ENCODE peak calls at places on chromosomes 12 and 14, in ten cellular contexts. Q, P, J, D, U, L, E, Y, S and Z are unnamed samples.

GRCh38 chr14:88266474-88266873 is 56.6 kb downstream of the KCNK10 start:
- DNase-seq in Q (no peak), P (no peak), J (no peak), D (no peak), U (no peak), L (no peak), E (no peak), Y (no peak), S (no peak), Z (no peak)

GRCh38 chr14:47044841-47045240 is 393.3 kb upstream of the RPL10L start:
- DNase-seq in Q (no peak), P (no peak), J (peak), D (no peak), U (no peak), L (no peak), E (no peak), Y (no peak), S (peak), Z (peak)

GRCh38 chr12:47910486-47910885 is 5.7 kb upstream of the VDR start:
- DNase-seq in Q (no peak), P (no peak), J (no peak), D (no peak), U (no peak), L (no peak), E (no peak), Y (no peak), S (no peak), Z (no peak)

GRCh38 chr12:52754135-52754534 is 23.0 kb downstream of the KRT76 start:
- DNase-seq in Q (no peak), P (no peak), J (no peak), D (no peak), U (no peak), L (no peak), E (no peak), Y (no peak), S (no peak), Z (no peak)

GRCh38 chr12:52546126-52546525 is 6.8 kb downstream of the KRT71 start:
- DNase-seq in Q (no peak), P (no peak), J (no peak), D (no peak), U (no peak), L (no peak), E (no peak), Y (no peak), S (peak), Z (no peak)

GRCh38 chr12:108804361-108804949 is 52.9 kb downstream of the SSH1 start:
- DNase-seq in Q (peak), P (no peak), J (no peak), D (no peak), U (peak), L (peak), E (no peak), Y (peak), S (no peak), Z (peak)

GRCh38 chr12:115710104-115710564 is 567.4 kb downstream of the MED13L start:
- DNase-seq in Q (peak), P (no peak), J (no peak), D (peak), U (no peak), L (peak), E (no peak), Y (peak), S (no peak), Z (peak)

GRCh38 chr12:90280564-90281058 is 572.0 kb upstream of the ATP2B1 start:
- DNase-seq in Q (no peak), P (no peak), J (no peak), D (no peak), U (no peak), L (no peak), E (no peak), Y (no peak), S (no peak), Z (peak)

GRCh38 chr14:41749425-41749824 is 142.7 kb downstream of the LRFN5 start:
- DNase-seq in Q (no peak), P (no peak), J (no peak), D (no peak), U (no peak), L (no peak), E (no peak), Y (no peak), S (no peak), Z (peak)

GRCh38 chr14:59754256-59754655 is 116.3 kb downstream of the RTN1 start:
- DNase-seq in Q (no peak), P (no peak), J (no peak), D (peak), U (no peak), L (no peak), E (no peak), Y (no peak), S (no peak), Z (peak)

GRCh38 chr12:123436017-123436964 is at the start of gene RILPL2:
- DNase-seq in Q (peak), P (peak), J (no peak), D (peak), U (peak), L (peak), E (peak), Y (peak), S (peak), Z (peak)

GRCh38 chr12:55874465-55874864 is 31.7 kb upstream of the MMP19 start:
- DNase-seq in Q (no peak), P (no peak), J (no peak), D (no peak), U (no peak), L (no peak), E (no peak), Y (peak), S (no peak), Z (peak)

GRCh38 chr14:54474232-54474793 is 14.5 kb downstream of the GMFB start:
- DNase-seq in Q (no peak), P (no peak), J (no peak), D (no peak), U (no peak), L (no peak), E (no peak), Y (no peak), S (no peak), Z (peak)

GRCh38 chr12:110689002-110689600 is at the start of gene HVCN1:
- DNase-seq in Q (peak), P (peak), J (no peak), D (no peak), U (no peak), L (peak), E (peak), Y (peak), S (peak), Z (no peak)

GRCh38 chr14:75445958-75446357 is 18.1 kb downstream of the JDP2 start:
- DNase-seq in Q (no peak), P (no peak), J (no peak), D (no peak), U (no peak), L (no peak), E (no peak), Y (no peak), S (no peak), Z (no peak)
- H3K27ac ChIP-seq in Q (peak), P (no peak), J (no peak), D (no peak), U (no peak), L (no peak), E (no peak), Y (no peak), S (no peak), Z (no peak)

GRCh38 chr14:24275524-24276139 is 4.2 kb upstream of the RABGGTA start:
- DNase-seq in Q (no peak), P (no peak), J (no peak), D (no peak), U (peak), L (no peak), E (no peak), Y (no peak), S (peak), Z (no peak)

GRCh38 chr14:24272442-24272841 is 1.0 kb upstream of the RABGGTA start:
- DNase-seq in Q (no peak), P (no peak), J (no peak), D (no peak), U (no peak), L (no peak), E (no peak), Y (no peak), S (no peak), Z (no peak)

GRCh38 chr14:24271834-24272263 is 452 bp upstream of the RABGGTA start:
- DNase-seq in Q (no peak), P (no peak), J (no peak), D (no peak), U (no peak), L (no peak), E (no peak), Y (no peak), S (no peak), Z (no peak)

GRCh38 chr14:24274101-24274543 is 2.7 kb upstream of the RABGGTA start:
- DNase-seq in Q (no peak), P (no peak), J (no peak), D (peak), U (peak), L (no peak), E (no peak), Y (peak), S (peak), Z (no peak)

DNA sequence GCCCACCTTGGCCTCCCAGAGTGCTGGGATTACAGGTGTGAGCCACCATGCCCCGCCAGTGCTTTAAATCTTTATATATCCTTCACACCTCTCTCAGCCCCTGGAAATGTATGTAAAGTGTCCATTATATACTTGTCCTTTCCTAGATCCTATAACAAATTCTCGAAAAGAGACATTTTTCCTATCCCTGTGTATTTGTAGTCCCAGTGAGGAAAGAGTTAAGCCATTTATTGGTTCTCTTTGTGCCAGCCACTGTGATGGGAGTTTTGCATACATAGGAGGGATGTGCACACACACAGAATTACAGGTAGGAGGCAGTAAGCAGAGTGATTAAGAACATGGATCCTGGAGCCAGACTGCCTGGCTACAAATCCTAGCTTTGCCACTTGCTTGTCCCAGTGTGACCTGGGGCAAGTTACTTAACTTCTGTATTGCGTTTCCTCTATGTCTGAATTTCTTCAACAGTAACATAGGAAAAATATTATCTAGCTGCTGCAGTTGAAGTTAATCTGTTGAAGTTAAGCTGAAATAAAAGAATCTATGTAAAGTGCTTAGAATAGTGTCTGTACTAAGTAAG is 2.1 kb upstream of the RABGGTA start:
- DNase-seq in Q (no peak), P (no peak), J (no peak), D (no peak), U (no peak), L (no peak), E (no peak), Y (peak), S (peak), Z (no peak)
- TF ChIP-seq CTCF in Q (no peak), P (no peak), J (no peak), D (no peak), U (no peak), L (no peak), E (no peak), Y (peak), S (peak), Z (no peak)

GRCh38 chr14:68251766-68252100 is 432.2 kb downstream of the RAD51B start:
- DNase-seq in Q (no peak), P (no peak), J (no peak), D (no peak), U (no peak), L (no peak), E (no peak), Y (no peak), S (no peak), Z (no peak)

GRCh38 chr14:68253381-68253780 is 433.8 kb downstream of the RAD51B start:
- DNase-seq in Q (no peak), P (no peak), J (no peak), D (no peak), U (no peak), L (no peak), E (no peak), Y (no peak), S (no peak), Z (no peak)

GRCh38 chr14:68249534-68250517 is 430.2 kb downstream of the RAD51B start:
- DNase-seq in Q (no peak), P (no peak), J (no peak), D (no peak), U (no peak), L (no peak), E (no peak), Y (no peak), S (no peak), Z (peak)

GRCh38 chr14:68248481-68249255 is 429.1 kb downstream of the RAD51B start:
- DNase-seq in Q (peak), P (no peak), J (no peak), D (peak), U (peak), L (no peak), E (peak), Y (peak), S (peak), Z (peak)

DNA sequence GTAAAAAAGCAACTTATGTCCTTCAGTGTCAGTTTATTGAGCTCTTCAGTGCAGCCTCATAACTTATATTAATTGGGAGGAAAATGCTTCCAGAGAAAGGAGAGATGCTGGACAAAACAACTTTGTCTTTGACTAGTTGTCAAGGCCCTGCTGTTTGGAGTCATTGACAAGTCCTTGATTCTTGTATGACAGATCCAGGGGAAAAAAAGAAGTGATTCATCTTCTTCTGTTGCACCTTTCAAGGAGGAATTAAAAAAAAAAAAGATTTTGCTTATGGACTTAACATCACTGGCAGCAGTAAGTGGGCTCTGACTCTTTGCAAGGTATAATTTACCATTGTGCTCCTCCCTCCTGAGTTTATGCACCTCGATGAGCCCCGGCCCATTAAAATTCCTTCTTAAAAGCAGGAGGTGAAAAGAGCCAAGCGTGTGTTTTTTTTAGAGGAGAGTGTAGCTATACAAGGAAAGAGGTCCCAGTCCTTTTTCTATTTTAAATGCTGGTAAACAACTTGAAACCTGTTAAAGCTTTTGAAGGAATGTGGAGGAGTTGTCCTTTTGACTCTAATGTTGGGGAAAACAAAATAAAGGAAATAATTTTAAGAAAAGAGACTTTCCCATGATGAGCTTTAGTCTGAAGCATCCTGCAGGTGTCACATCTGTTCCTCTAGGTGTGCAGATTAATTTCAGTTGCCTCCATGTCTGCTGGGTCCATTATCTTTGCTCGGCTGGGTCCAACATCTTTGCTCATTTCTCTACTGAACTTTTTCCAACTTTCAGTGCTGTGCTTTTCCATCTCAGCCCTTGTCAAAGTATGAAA is 431.6 kb downstream of the RAD51B start:
- DNase-seq in Q (no peak), P (no peak), J (no peak), D (no peak), U (no peak), L (no peak), E (no peak), Y (no peak), S (peak), Z (no peak)
- H3K27ac ChIP-seq in Q (peak), P (no peak), J (no peak), D (peak), U (peak), L (peak), E (no peak), Y (peak), S (peak), Z (peak)

GRCh38 chr14:79420725-79421124 is 790.6 kb downstream of the DIO2 start:
- DNase-seq in Q (no peak), P (no peak), J (no peak), D (no peak), U (no peak), L (no peak), E (no peak), Y (no peak), S (no peak), Z (no peak)
- TF ChIP-seq CTCF in Q (no peak), P (no peak), J (no peak), D (no peak), U (no peak), L (no peak), E (no peak), Y (no peak), S (no peak), Z (no peak)

GRCh38 chr12:58775396-58775795 is 144.9 kb downstream of the LRIG3 start:
- DNase-seq in Q (no peak), P (no peak), J (no peak), D (no peak), U (no peak), L (no peak), E (no peak), Y (no peak), S (no peak), Z (no peak)
- H3K27ac ChIP-seq in Q (no peak), P (no peak), J (no peak), D (no peak), U (no peak), L (no peak), E (no peak), Y (no peak), S (no peak), Z (no peak)

GRCh38 chr12:14537088-14537487 is 30.6 kb downstream of the PLBD1 start:
- DNase-seq in Q (no peak), P (no peak), J (no peak), D (no peak), U (no peak), L (no peak), E (no peak), Y (no peak), S (no peak), Z (no peak)

GRCh38 chr12:14545144-14546124 is 22.2 kb downstream of the PLBD1 start:
- DNase-seq in Q (no peak), P (no peak), J (no peak), D (no peak), U (no peak), L (no peak), E (no peak), Y (no peak), S (no peak), Z (no peak)

GRCh38 chr12:14540801-14541462 is 26.8 kb downstream of the PLBD1 start:
- DNase-seq in Q (no peak), P (no peak), J (no peak), D (no peak), U (no peak), L (no peak), E (no peak), Y (no peak), S (no peak), Z (no peak)
- TF ChIP-seq CTCF in Q (no peak), P (no peak), J (no peak), D (no peak), U (no peak), L (no peak), E (no peak), Y (no peak), S (no peak), Z (no peak)

GRCh38 chr12:75457191-75457590 is 23.4 kb upstream of the GLIPR1 start:
- DNase-seq in Q (no peak), P (no peak), J (no peak), D (no peak), U (no peak), L (no peak), E (no peak), Y (no peak), S (no peak), Z (no peak)

GRCh38 chr12:75455839-75456238 is 24.7 kb upstream of the GLIPR1 start:
- DNase-seq in Q (no peak), P (no peak), J (no peak), D (no peak), U (no peak), L (no peak), E (no peak), Y (no peak), S (no peak), Z (no peak)

GRCh38 chr12:75447695-75448393 is 32.7 kb upstream of the GLIPR1 start:
- DNase-seq in Q (no peak), P (no peak), J (no peak), D (peak), U (no peak), L (no peak), E (no peak), Y (no peak), S (no peak), Z (no peak)

GRCh38 chr12:75446857-75447256 is 33.7 kb upstream of the GLIPR1 start:
- DNase-seq in Q (no peak), P (no peak), J (no peak), D (peak), U (no peak), L (no peak), E (no peak), Y (no peak), S (no peak), Z (peak)

GRCh38 chr12:75452675-75453330 is 27.8 kb upstream of the GLIPR1 start:
- DNase-seq in Q (no peak), P (no peak), J (no peak), D (no peak), U (no peak), L (no peak), E (no peak), Y (no peak), S (no peak), Z (peak)
- H3K27ac ChIP-seq in Q (no peak), P (no peak), J (no peak), D (no peak), U (no peak), L (no peak), E (no peak), Y (no peak), S (no peak), Z (no peak)

DNA sequence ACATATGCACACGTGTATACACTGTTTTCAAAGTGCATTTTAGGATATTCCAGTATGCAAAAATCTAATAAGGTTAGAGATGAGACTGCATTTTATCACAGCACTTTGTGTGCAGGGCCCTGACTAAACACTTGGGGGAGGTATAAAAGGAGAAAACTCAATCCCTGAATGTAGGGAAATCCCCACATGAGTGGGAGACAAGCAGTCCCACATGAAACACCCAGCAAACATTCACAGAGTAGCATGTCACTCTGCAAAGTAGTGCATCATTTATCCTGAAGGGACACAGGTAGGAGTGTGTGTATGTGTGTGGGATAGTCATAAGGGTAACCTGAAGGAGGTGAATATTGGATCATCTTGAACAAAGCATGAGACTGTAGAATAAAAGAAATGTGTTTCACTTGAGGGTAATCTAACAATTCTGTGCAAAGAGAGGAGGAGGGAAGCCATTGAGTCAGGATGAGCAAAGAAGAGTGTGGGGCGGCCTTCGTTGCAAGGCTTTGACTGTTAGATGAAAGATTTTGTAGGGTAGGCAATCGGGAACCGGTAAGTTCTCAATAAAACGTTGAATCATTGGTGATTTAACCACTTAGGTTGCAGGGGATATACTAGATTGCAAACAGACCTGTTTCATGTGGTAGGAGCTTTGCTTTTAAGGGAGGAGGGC is 2.9 kb downstream of the PRPF40B start:
- DNase-seq in Q (no peak), P (no peak), J (no peak), D (no peak), U (no peak), L (no peak), E (no peak), Y (no peak), S (no peak), Z (no peak)
- TF ChIP-seq CTCF in Q (no peak), P (peak), J (no peak), D (no peak), U (no peak), L (no peak), E (no peak), Y (no peak), S (no peak), Z (peak)